ENCODE peak calls at places on chromosome 18, in five cellular contexts. One of them, this sample, is unnamed.

GRCh38 chr18:5582054-5582453 is 38.3 kb upstream of the EPB41L3 start:
- DNase-seq in RWPE1: no peak
- DNase-seq in ACHN: no peak
- DNase-seq in fibroblast of mammary gland: peak; percentile 61
- DNase-seq in cardiac fibroblast: peak; percentile 45
- DNase-seq in this sample: no peak

GRCh38 chr18:57218281-57218680 is 71.4 kb downstream of the BOD1L2 start:
- DNase-seq in RWPE1: no peak
- DNase-seq in ACHN: no peak
- DNase-seq in fibroblast of mammary gland: no peak
- DNase-seq in cardiac fibroblast: no peak
- DNase-seq in this sample: no peak

GRCh38 chr18:34999734-35000397 is 41.3 kb upstream of the MAPRE2 start:
- DNase-seq in RWPE1: no peak
- DNase-seq in ACHN: no peak
- DNase-seq in fibroblast of mammary gland: no peak
- DNase-seq in cardiac fibroblast: no peak
- DNase-seq in this sample: no peak

GRCh38 chr18:74731097-74731496 is 133.4 kb downstream of the ZNF407 start:
- DNase-seq in RWPE1: peak; percentile 26
- DNase-seq in ACHN: peak; percentile 11
- DNase-seq in fibroblast of mammary gland: peak; percentile 68
- DNase-seq in cardiac fibroblast: peak; percentile 26
- DNase-seq in this sample: no peak

GRCh38 chr18:50644807-50645206 is 84.9 kb downstream of the MAPK4 start:
- DNase-seq in RWPE1: peak; percentile 22
- DNase-seq in ACHN: no peak
- DNase-seq in fibroblast of mammary gland: no peak
- DNase-seq in cardiac fibroblast: peak; percentile 17
- DNase-seq in this sample: no peak

GRCh38 chr18:36843784-36844183 is 14.9 kb downstream of the KIAA1328 start:
- DNase-seq in RWPE1: no peak
- DNase-seq in ACHN: peak; percentile 41
- DNase-seq in fibroblast of mammary gland: no peak
- DNase-seq in cardiac fibroblast: peak; percentile 16
- DNase-seq in this sample: no peak

GRCh38 chr18:25288340-25288955 is 63.5 kb downstream of the ZNF521 start:
- DNase-seq in RWPE1: no peak
- DNase-seq in ACHN: no peak
- DNase-seq in fibroblast of mammary gland: no peak
- DNase-seq in cardiac fibroblast: no peak
- DNase-seq in this sample: no peak

GRCh38 chr18:26383454-26384270 is 157.4 kb downstream of the TAF4B start:
- DNase-seq in RWPE1: peak; percentile 36
- DNase-seq in ACHN: peak; percentile 56
- DNase-seq in fibroblast of mammary gland: peak; percentile 73
- DNase-seq in cardiac fibroblast: peak; percentile 82
- DNase-seq in this sample: no peak

GRCh38 chr18:812123-812672 is at the start of gene YES1:
- DNase-seq in RWPE1: peak; percentile 89
- DNase-seq in ACHN: peak; percentile 73
- DNase-seq in fibroblast of mammary gland: peak; percentile 58
- DNase-seq in cardiac fibroblast: peak; percentile 85
- DNase-seq in this sample: peak; percentile 82

GRCh38 chr18:159037-159652 is 788 bp downstream of the USP14 start:
- DNase-seq in RWPE1: peak; percentile 14
- DNase-seq in ACHN: peak; percentile 21
- DNase-seq in fibroblast of mammary gland: no peak
- DNase-seq in cardiac fibroblast: peak; percentile 16
- DNase-seq in this sample: no peak

GRCh38 chr18:67007999-67008398 is 404.1 kb upstream of the CDH19 start:
- DNase-seq in RWPE1: no peak
- DNase-seq in ACHN: no peak
- DNase-seq in fibroblast of mammary gland: no peak
- DNase-seq in cardiac fibroblast: no peak
- DNase-seq in this sample: no peak

GRCh38 chr18:59885579-59886163 is 14.1 kb upstream of the PMAIP1 start:
- DNase-seq in RWPE1: no peak
- DNase-seq in ACHN: peak; percentile 30
- DNase-seq in fibroblast of mammary gland: peak; percentile 90
- DNase-seq in cardiac fibroblast: peak; percentile 78
- DNase-seq in this sample: peak; percentile 18

GRCh38 chr18:67104700-67105284 is 411.7 kb downstream of the DSEL start:
- DNase-seq in RWPE1: peak; percentile 37
- DNase-seq in ACHN: peak; percentile 68
- DNase-seq in fibroblast of mammary gland: peak; percentile 77
- DNase-seq in cardiac fibroblast: peak; percentile 76
- DNase-seq in this sample: peak; percentile 54

GRCh38 chr18:57951110-57951796 is 92.8 kb upstream of the NEDD4L start:
- DNase-seq in RWPE1: no peak
- DNase-seq in ACHN: no peak
- DNase-seq in fibroblast of mammary gland: no peak
- DNase-seq in cardiac fibroblast: no peak
- DNase-seq in this sample: no peak

GRCh38 chr18:44957440-44957839 is 276.8 kb downstream of the SETBP1 start:
- DNase-seq in RWPE1: no peak
- DNase-seq in ACHN: no peak
- DNase-seq in fibroblast of mammary gland: no peak
- DNase-seq in cardiac fibroblast: no peak
- DNase-seq in this sample: no peak

GRCh38 chr18:46269275-46269674 is 165.1 kb downstream of the HAUS1 start:
- DNase-seq in RWPE1: no peak
- DNase-seq in ACHN: no peak
- DNase-seq in fibroblast of mammary gland: no peak
- DNase-seq in cardiac fibroblast: no peak
- DNase-seq in this sample: no peak

GRCh38 chr18:2570772-2571199 is 519 bp downstream of the METTL4 start:
- DNase-seq in RWPE1: peak; percentile 68
- DNase-seq in ACHN: peak; percentile 48
- DNase-seq in fibroblast of mammary gland: peak; percentile 61
- DNase-seq in cardiac fibroblast: peak; percentile 79
- DNase-seq in this sample: peak; percentile 66

GRCh38 chr18:77250501-77250925 is 865 bp downstream of the GALR1 start:
- DNase-seq in RWPE1: no peak
- DNase-seq in ACHN: no peak
- DNase-seq in fibroblast of mammary gland: no peak
- DNase-seq in cardiac fibroblast: no peak
- DNase-seq in this sample: peak; percentile 4

GRCh38 chr18:6476201-6476600 is 61.5 kb upstream of the L3MBTL4 start:
- DNase-seq in RWPE1: no peak
- DNase-seq in ACHN: no peak
- DNase-seq in fibroblast of mammary gland: no peak
- DNase-seq in cardiac fibroblast: no peak
- DNase-seq in this sample: no peak

GRCh38 chr18:57807336-57808117 is 4.4 kb upstream of the ATP8B1 start:
- DNase-seq in RWPE1: no peak
- DNase-seq in ACHN: no peak
- DNase-seq in fibroblast of mammary gland: peak; percentile 81
- DNase-seq in cardiac fibroblast: peak; percentile 54
- DNase-seq in this sample: no peak

GRCh38 chr18:48813833-48814489 is 136.8 kb downstream of the SMAD7 start:
- DNase-seq in RWPE1: no peak
- DNase-seq in ACHN: no peak
- DNase-seq in fibroblast of mammary gland: no peak
- DNase-seq in cardiac fibroblast: no peak
- DNase-seq in this sample: peak; percentile 17

GRCh38 chr18:56389190-56389589 is 249.2 kb downstream of the TXNL1 start:
- DNase-seq in RWPE1: no peak
- DNase-seq in ACHN: no peak
- DNase-seq in fibroblast of mammary gland: no peak
- DNase-seq in cardiac fibroblast: peak; percentile 18
- DNase-seq in this sample: no peak

GRCh38 chr18:48600746-48601090 is 61.9 kb downstream of the CTIF start:
- DNase-seq in RWPE1: no peak
- DNase-seq in ACHN: no peak
- DNase-seq in fibroblast of mammary gland: no peak
- DNase-seq in cardiac fibroblast: peak; percentile 17
- DNase-seq in this sample: no peak

GRCh38 chr18:11859903-11860407 is 8.7 kb downstream of the CHMP1B start:
- DNase-seq in RWPE1: peak; percentile 92
- DNase-seq in ACHN: peak; percentile 55
- DNase-seq in fibroblast of mammary gland: peak; percentile 90
- DNase-seq in cardiac fibroblast: peak; percentile 61
- DNase-seq in this sample: no peak